ENCODE peak calls at places on chromosomes 7 and 10, in five cellular contexts. E is IMR-90, D is neuronal stem cell, T is H1, S is trophoblast cell. Y is an unnamed sample.

GRCh38 chr7:35647171-35647574 is 47.8 kb downstream of the HERPUD2 start:
- DNase-seq in E (peak; percentile 36), D (peak; percentile 33), T (no peak), S (no peak), Y (peak; percentile 63)

GRCh38 chr7:471866-472639 is 47.6 kb downstream of the PDGFA start:
- DNase-seq in E (peak; percentile 98), D (no peak), T (peak; percentile 41), S (peak; percentile 11), Y (peak; percentile 99)

GRCh38 chr7:36962367-36962766 is 238.1 kb upstream of the AOAH start:
- DNase-seq in E (no peak), D (no peak), T (no peak), S (peak; percentile 30), Y (peak; percentile 42)

GRCh38 chr7:116499168-116500070 is at the start of gene CAV2:
- DNase-seq in E (peak; percentile 48), D (peak; percentile 41), T (peak; percentile 69), S (peak; percentile 57), Y (peak; percentile 67)

GRCh38 chr10:97185326-97186058 is at the start of gene SLIT1:
- DNase-seq in E (no peak), D (no peak), T (peak; percentile 75), S (no peak), Y (no peak)

GRCh38 chr7:43569424-43569823 is 13.5 kb upstream of the STK17A start:
- DNase-seq in E (peak; percentile 84), D (no peak), T (no peak), S (no peak), Y (peak; percentile 79)

GRCh38 chr10:91528080-91528479 is 104.8 kb downstream of the PPP1R3C start:
- DNase-seq in E (no peak), D (no peak), T (no peak), S (no peak), Y (no peak)

GRCh38 chr10:10782603-10783002 is 235.1 kb upstream of the CELF2 start:
- DNase-seq in E (peak; percentile 79), D (no peak), T (no peak), S (no peak), Y (peak; percentile 64)

GRCh38 chr7:113953553-113953952 is 34.7 kb upstream of the PPP1R3A start:
- DNase-seq in E (no peak), D (no peak), T (no peak), S (no peak), Y (no peak)

GRCh38 chr7:159022238-159022993 is 122.3 kb downstream of the VIPR2 start:
- DNase-seq in E (no peak), D (no peak), T (no peak), S (no peak), Y (peak; percentile 13)

GRCh38 chr10:127694580-127695193 is 42.3 kb upstream of the FOXI2 start:
- DNase-seq in E (no peak), D (peak; percentile 42), T (peak; percentile 94), S (peak; percentile 14), Y (no peak)

GRCh38 chr7:156656598-156656997 is 16.0 kb downstream of the RNF32 start:
- DNase-seq in E (no peak), D (no peak), T (no peak), S (no peak), Y (no peak)

GRCh38 chr10:133309111-133309719 is 501 bp downstream of the ZNF511 start:
- DNase-seq in E (peak; percentile 85), D (peak; percentile 89), T (peak; percentile 99), S (peak; percentile 92), Y (peak; percentile 89)

GRCh38 chr7:150958603-150959002 is 19.5 kb downstream of the KCNH2 start:
- DNase-seq in E (no peak), D (no peak), T (no peak), S (no peak), Y (no peak)

GRCh38 chr7:31957090-31957720 is 113.0 kb downstream of the PDE1C start:
- DNase-seq in E (peak; percentile 56), D (no peak), T (no peak), S (no peak), Y (peak; percentile 76)

GRCh38 chr7:65980478-65981250 is 1.3 kb downstream of the GUSB start:
- DNase-seq in E (no peak), D (no peak), T (no peak), S (peak; percentile 28), Y (peak; percentile 27)

GRCh38 chr7:151008143-151008510 is 16.2 kb downstream of the ATG9B start:
- DNase-seq in E (no peak), D (no peak), T (no peak), S (no peak), Y (peak; percentile 54)

GRCh38 chr10:110420401-110421193 is 77.1 kb upstream of the DUSP5 start:
- DNase-seq in E (peak; percentile 61), D (no peak), T (no peak), S (no peak), Y (peak; percentile 65)

GRCh38 chr10:86693721-86694369 is 25.5 kb downstream of the LDB3 start:
- DNase-seq in E (peak; percentile 51), D (no peak), T (peak; percentile 74), S (no peak), Y (peak; percentile 68)

GRCh38 chr10:119608316-119609155 is 11.8 kb upstream of the TIAL1 start:
- DNase-seq in E (peak; percentile 35), D (no peak), T (peak; percentile 64), S (peak; percentile 28), Y (peak; percentile 37)

GRCh38 chr7:139681463-139681755 is 96.4 kb downstream of the HIPK2 start:
- DNase-seq in E (no peak), D (no peak), T (no peak), S (no peak), Y (no peak)

GRCh38 chr7:109793-110556 is 82.4 kb upstream of the FAM20C start:
- DNase-seq in E (no peak), D (no peak), T (peak; percentile 43), S (no peak), Y (no peak)

GRCh38 chr10:62811159-62811875 is 4.8 kb downstream of the EGR2 start:
- DNase-seq in E (no peak), D (no peak), T (no peak), S (no peak), Y (no peak)

GRCh38 chr7:42237162-42237821 is at the start of gene GLI3:
- DNase-seq in E (peak; percentile 93), D (peak; percentile 94), T (peak; percentile 91), S (peak; percentile 92), Y (peak; percentile 96)

GRCh38 chr7:945147-945555 is 9.3 kb downstream of the ADAP1 start:
- DNase-seq in E (no peak), D (no peak), T (no peak), S (no peak), Y (no peak)

GRCh38 chr7:64946772-64947171 is 43.7 kb downstream of the ZNF273 start:
- DNase-seq in E (peak; percentile 1), D (peak; percentile 6), T (peak; percentile 72), S (no peak), Y (no peak)

GRCh38 chr7:143214789-143215679 is 6.8 kb upstream of the TAS2R40 start:
- DNase-seq in E (peak; percentile 85), D (peak; percentile 87), T (peak; percentile 66), S (peak; percentile 57), Y (peak; percentile 82)

GRCh38 chr7:123070702-123071286 is 75.3 kb upstream of the TAS2R16 start:
- DNase-seq in E (no peak), D (no peak), T (no peak), S (no peak), Y (peak; percentile 29)

GRCh38 chr7:29723599-29723998 is 82.7 kb upstream of the WIPF3 start:
- DNase-seq in E (peak; percentile 15), D (peak; percentile 3), T (no peak), S (no peak), Y (peak; percentile 72)

GRCh38 chr7:44391171-44391570 is 65.8 kb upstream of the CAMK2B start:
- DNase-seq in E (no peak), D (no peak), T (peak; percentile 10), S (no peak), Y (no peak)

GRCh38 chr7:26508917-26509316 is 217.3 kb downstream of the SNX10 start:
- DNase-seq in E (no peak), D (no peak), T (no peak), S (no peak), Y (no peak)

GRCh38 chr7:45874408-45875131 is 1.7 kb upstream of the CCDC201 start:
- DNase-seq in E (peak; percentile 94), D (no peak), T (no peak), S (no peak), Y (peak; percentile 87)

GRCh38 chr10:24531439-24531838 is 192.2 kb downstream of the ARHGAP21 start:
- DNase-seq in E (no peak), D (no peak), T (no peak), S (no peak), Y (no peak)

GRCh38 chr7:36749282-36749960 is 25.1 kb upstream of the AOAH start:
- DNase-seq in E (peak; percentile 10), D (no peak), T (no peak), S (no peak), Y (peak; percentile 20)

GRCh38 chr10:8034666-8035640 is 19.5 kb upstream of the GATA3 start:
- DNase-seq in E (no peak), D (peak; percentile 39), T (peak; percentile 52), S (no peak), Y (no peak)

GRCh38 chr10:48507494-48507893 is 97.4 kb downstream of the ARHGAP22 start:
- DNase-seq in E (no peak), D (no peak), T (peak; percentile 35), S (no peak), Y (no peak)

GRCh38 chr10:71940752-71941151 is 23.4 kb upstream of the CHST3 start:
- DNase-seq in E (no peak), D (no peak), T (no peak), S (no peak), Y (no peak)

GRCh38 chr10:100687143-100687953 is 58.0 kb upstream of the PAX2 start:
- DNase-seq in E (no peak), D (no peak), T (no peak), S (no peak), Y (no peak)

GRCh38 chr10:13953371-13953770 is 366.6 kb downstream of the PRPF18 start:
- DNase-seq in E (peak; percentile 35), D (no peak), T (no peak), S (no peak), Y (no peak)

DNA sequence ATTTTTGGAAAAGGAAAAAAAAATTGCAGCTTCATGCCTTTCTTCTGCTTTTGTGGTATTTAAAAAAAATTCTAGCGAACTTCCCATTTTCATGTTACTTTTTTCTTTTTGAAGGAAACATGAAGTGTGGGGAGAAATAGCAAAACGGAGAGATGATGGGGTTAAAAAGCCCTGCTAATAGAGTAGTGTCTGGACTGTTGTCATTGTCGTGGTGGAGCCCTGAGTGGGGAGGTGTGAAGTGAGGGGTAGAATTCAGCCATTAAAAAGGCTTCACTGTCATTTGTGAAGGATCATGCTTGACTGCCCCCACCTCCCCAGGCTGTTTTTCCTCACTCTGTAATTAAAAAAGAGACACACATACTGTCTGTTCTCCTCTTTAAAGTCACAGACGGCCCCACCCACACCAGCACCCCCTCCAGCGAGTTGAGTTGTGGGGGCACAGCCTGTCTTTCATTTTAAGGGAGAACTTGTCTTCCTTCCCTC is 272.5 kb downstream of the CREB5 start:
- DNase-seq in E (no peak), D (no peak), T (no peak), S (no peak), Y (no peak)
- H3K18ac ChIP-seq in E (no peak overlapping the region), D (peak overlapping the region; percentile 34), T (no peak overlapping the region), S (no peak overlapping the region), Y (peak overlapping the region; percentile 25)

GRCh38 chr10:102712089-102712488 is 2.1 kb downstream of the ARL3 start:
- DNase-seq in E (no peak), D (no peak), T (no peak), S (no peak), Y (no peak)
- H3K4me3 ChIP-seq in E (no peak overlapping the region), D (no peak overlapping the region), T (no peak overlapping the region), S (no peak overlapping the region), Y (peak overlapping the region; percentile 91)

GRCh38 chr7:92926697-92927044 is 90.3 kb upstream of the CDK6 start:
- DNase-seq in E (no peak), D (peak; percentile 6), T (no peak), S (no peak), Y (no peak)
- H4K91ac ChIP-seq in E (peak overlapping the region; percentile 49), D (peak overlapping the region; percentile 40), T (no peak overlapping the region), S (peak overlapping the region; percentile 38), Y (peak overlapping the region; percentile 15)

GRCh38 chr7:4149645-4150044 is 532.5 kb upstream of the FOXK1 start:
- DNase-seq in E (no peak), D (no peak), T (no peak), S (no peak), Y (no peak)
- H3K18ac ChIP-seq in E (no peak overlapping the region), D (peak overlapping the region; percentile 6), T (no peak overlapping the region), S (no peak overlapping the region), Y (no peak overlapping the region)

Y was measured in mesenchymal stem cell.